ENCODE peak calls at places on chromosome X, in four cellular contexts. I, O, K and W are unnamed samples.

GRCh38 chrX:7146703-7147430 is 645 bp upstream of the STS start:
- DNase-seq in I (peak; percentile 26), O (no peak), K (no peak), W (no peak)

GRCh38 chrX:73127700-73128241 is 48.5 kb upstream of the PABPC1L2A start:
- DNase-seq in I (no peak), O (no peak), K (no peak), W (no peak)

GRCh38 chrX:40012800-40013682 is 84.7 kb downstream of the BCOR start:
- DNase-seq in I (peak; percentile 54), O (no peak), K (no peak), W (no peak)

GRCh38 chrX:19899234-19899788 is 11.9 kb upstream of the SH3KBP1 start:
- DNase-seq in I (no peak), O (no peak), K (no peak), W (no peak)

GRCh38 chrX:152926279-152926678 is 28.4 kb downstream of the ZNF185 start:
- DNase-seq in I (peak; percentile 65), O (no peak), K (peak; percentile 70), W (peak; percentile 22)

GRCh38 chrX:45769919-45770582 is 569.4 kb upstream of the DIPK2B start:
- DNase-seq in I (peak; percentile 65), O (peak; percentile 22), K (peak; percentile 9), W (peak; percentile 15)

GRCh38 chrX:9765737-9766098 is at the start of gene GPR143:
- DNase-seq in I (no peak), O (no peak), K (no peak), W (no peak)

GRCh38 chrX:114774691-114775090 is 190.8 kb downstream of the HTR2C start:
- DNase-seq in I (no peak), O (no peak), K (no peak), W (no peak)

GRCh38 chrX:153903991-153904957 is at the start of gene AVPR2:
- DNase-seq in I (no peak), O (no peak), K (peak; percentile 38), W (no peak)

GRCh38 chrX:29858714-29859113 is 356.6 kb upstream of the MAGEB2 start:
- DNase-seq in I (no peak), O (no peak), K (no peak), W (no peak)

GRCh38 chrX:118228041-118228440 is 111.4 kb upstream of the KLHL13 start:
- DNase-seq in I (no peak), O (no peak), K (no peak), W (no peak)

GRCh38 chrX:154419688-154420401 is 8.5 kb downstream of the TAFAZZIN start:
- DNase-seq in I (no peak), O (no peak), K (peak; percentile 68), W (no peak)

GRCh38 chrX:107750263-107750662 is 25.3 kb downstream of the TSC22D3 start:
- DNase-seq in I (no peak), O (no peak), K (no peak), W (no peak)

GRCh38 chrX:48022740-48023139 is 16.0 kb downstream of the SPACA5 start:
- DNase-seq in I (no peak), O (no peak), K (no peak), W (no peak)

GRCh38 chrX:19127649-19128168 is 5.4 kb upstream of the ADGRG2 start:
- DNase-seq in I (no peak), O (no peak), K (no peak), W (no peak)

GRCh38 chrX:154352012-154352401 is 22.4 kb downstream of the FLNA start:
- DNase-seq in I (no peak), O (no peak), K (no peak), W (no peak)

DNA sequence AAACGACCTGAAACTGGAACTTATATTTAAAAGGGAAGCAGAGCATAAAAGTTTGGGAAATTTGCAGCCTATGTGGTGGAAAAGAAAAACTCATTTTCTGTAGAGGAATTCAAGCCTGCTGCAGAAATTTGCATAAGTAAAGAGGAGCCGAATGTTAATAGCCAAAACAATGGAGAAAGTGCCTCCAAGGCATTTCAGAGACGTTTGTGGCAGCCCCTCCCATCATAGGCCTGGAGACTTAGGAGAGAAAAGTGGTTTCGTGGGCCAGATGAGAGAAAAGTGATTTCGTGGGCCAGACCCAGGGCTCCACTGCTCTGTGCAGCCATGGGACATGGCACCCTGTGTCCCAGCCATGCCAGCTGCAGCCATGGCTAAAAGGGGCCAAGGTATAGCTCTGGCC is 361.9 kb downstream of the PCDH19 start:
- DNase-seq in I (no peak), O (no peak), K (no peak), W (no peak)
- TF ChIP-seq CTCF in I (no peak), O (no peak), K (no peak), W (no peak)

DNA sequence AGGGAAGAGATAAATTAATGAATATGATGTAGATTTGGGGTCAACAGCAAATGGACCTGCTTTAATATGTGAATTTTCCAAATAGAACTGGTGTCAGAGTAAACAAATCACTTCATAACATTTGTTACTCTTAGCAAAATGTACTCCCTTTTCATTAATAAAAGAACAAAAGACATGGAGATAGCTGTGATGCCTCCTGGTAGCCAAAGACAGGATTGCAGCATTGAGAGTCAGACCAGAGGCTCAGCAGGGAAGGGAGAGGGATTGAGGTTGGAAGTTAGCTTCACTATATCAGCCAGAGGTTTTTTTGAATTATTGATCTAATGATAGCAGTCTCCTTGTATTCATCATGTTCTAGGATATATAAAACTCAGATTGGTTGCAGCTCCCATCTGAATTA is 17.4 kb upstream of the RAB40A start:
- DNase-seq in I (no peak), O (no peak), K (no peak), W (no peak)
- TF ChIP-seq CTCF in I (no peak), O (no peak), K (no peak), W (no peak)

GRCh38 chrX:15567886-15568616 is 32.7 kb downstream of the ACE2 start:
- DNase-seq in I (no peak), O (no peak), K (no peak), W (no peak)
- TF ChIP-seq CTCF in I (no peak), O (no peak), K (no peak), W (peak; percentile 51)

GRCh38 chrX:26778320-26778888 is 562.4 kb downstream of the MAGEB5 start:
- DNase-seq in I (no peak), O (no peak), K (no peak), W (no peak)
- TF ChIP-seq CTCF in I (no peak), O (peak; percentile 70), K (peak; percentile 43), W (peak; percentile 6)